ENCODE peak calls at places on chromosome 20, in eight cellular contexts. One of them, this sample, is unnamed.

GRCh38 chr20:38001173-38001875 is 31.9 kb downstream of the TTI1 start:
- DNase-seq in AG09309: peak
- DNase-seq in activated T-helper 1 cell treated with anti-CD3 and anti-CD28 coated beads, Interleukin-2, amount 50 U/mL, for 16 hours: no peak
- DNase-seq in mucosa of gallbladder: no peak
- DNase-seq in astrocyte: peak
- DNase-seq in epithelial cell of proximal tubule: no peak
- DNase-seq in hepatocyte: peak
- DNase-seq in AG04450: peak
- DNase-seq in this sample: no peak

GRCh38 chr20:43681991-43682410 is 15.1 kb downstream of the MYBL2 start:
- DNase-seq in astrocyte: no peak
- DNase-seq in AG04450: no peak
- DNase-seq in epithelial cell of proximal tubule: no peak
- DNase-seq in AG09309: no peak
- DNase-seq in activated T-helper 1 cell treated with anti-CD3 and anti-CD28 coated beads, Interleukin-2, amount 50 U/mL, for 16 hours: no peak
- DNase-seq in hepatocyte: no peak
- DNase-seq in mucosa of gallbladder: no peak
- DNase-seq in this sample: peak

GRCh38 chr20:41177636-41178035 is 40.3 kb downstream of the PLCG1 start:
- DNase-seq in mucosa of gallbladder: peak
- DNase-seq in AG09309: peak
- DNase-seq in activated T-helper 1 cell treated with anti-CD3 and anti-CD28 coated beads, Interleukin-2, amount 50 U/mL, for 16 hours: no peak
- DNase-seq in hepatocyte: peak
- DNase-seq in astrocyte: peak
- DNase-seq in AG04450: peak
- DNase-seq in epithelial cell of proximal tubule: peak
- DNase-seq in this sample: no peak

GRCh38 chr20:36096404-36096799 is 58.1 kb upstream of the EPB41L1 start:
- DNase-seq in AG09309: no peak
- DNase-seq in AG04450: no peak
- DNase-seq in epithelial cell of proximal tubule: no peak
- DNase-seq in mucosa of gallbladder: no peak
- DNase-seq in astrocyte: peak
- DNase-seq in hepatocyte: no peak
- DNase-seq in activated T-helper 1 cell treated with anti-CD3 and anti-CD28 coated beads, Interleukin-2, amount 50 U/mL, for 16 hours: no peak
- DNase-seq in this sample: no peak

GRCh38 chr20:16747291-16747811 is 807 bp upstream of the OTOR start:
- DNase-seq in AG09309: no peak
- DNase-seq in AG04450: no peak
- DNase-seq in astrocyte: no peak
- DNase-seq in activated T-helper 1 cell treated with anti-CD3 and anti-CD28 coated beads, Interleukin-2, amount 50 U/mL, for 16 hours: no peak
- DNase-seq in mucosa of gallbladder: no peak
- DNase-seq in hepatocyte: peak
- DNase-seq in epithelial cell of proximal tubule: no peak
- DNase-seq in this sample: no peak

GRCh38 chr20:48761023-48761785 is 66.6 kb downstream of the PREX1 start:
- DNase-seq in mucosa of gallbladder: peak
- DNase-seq in AG09309: no peak
- DNase-seq in AG04450: no peak
- DNase-seq in activated T-helper 1 cell treated with anti-CD3 and anti-CD28 coated beads, Interleukin-2, amount 50 U/mL, for 16 hours: peak
- DNase-seq in hepatocyte: no peak
- DNase-seq in epithelial cell of proximal tubule: no peak
- DNase-seq in astrocyte: no peak
- DNase-seq in this sample: no peak

GRCh38 chr20:42204261-42204660 is 586.1 kb upstream of the CHD6 start:
- DNase-seq in activated T-helper 1 cell treated with anti-CD3 and anti-CD28 coated beads, Interleukin-2, amount 50 U/mL, for 16 hours: no peak
- DNase-seq in hepatocyte: peak
- DNase-seq in AG04450: no peak
- DNase-seq in epithelial cell of proximal tubule: no peak
- DNase-seq in astrocyte: no peak
- DNase-seq in mucosa of gallbladder: peak
- DNase-seq in AG09309: no peak
- DNase-seq in this sample: no peak

GRCh38 chr20:33561981-33562601 is 72.2 kb downstream of the CBFA2T2 start:
- DNase-seq in epithelial cell of proximal tubule: peak
- DNase-seq in AG04450: peak
- DNase-seq in AG09309: peak
- DNase-seq in astrocyte: peak
- DNase-seq in activated T-helper 1 cell treated with anti-CD3 and anti-CD28 coated beads, Interleukin-2, amount 50 U/mL, for 16 hours: no peak
- DNase-seq in mucosa of gallbladder: peak
- DNase-seq in hepatocyte: peak
- DNase-seq in this sample: peak

GRCh38 chr20:62578294-62578897 is 63.9 kb upstream of the SLCO4A1 start:
- DNase-seq in astrocyte: no peak
- DNase-seq in mucosa of gallbladder: no peak
- DNase-seq in activated T-helper 1 cell treated with anti-CD3 and anti-CD28 coated beads, Interleukin-2, amount 50 U/mL, for 16 hours: no peak
- DNase-seq in epithelial cell of proximal tubule: no peak
- DNase-seq in AG09309: no peak
- DNase-seq in hepatocyte: no peak
- DNase-seq in AG04450: no peak
- DNase-seq in this sample: no peak

GRCh38 chr20:63580796-63581461 is 6.9 kb upstream of the HELZ2 start:
- DNase-seq in hepatocyte: peak
- DNase-seq in AG04450: no peak
- DNase-seq in epithelial cell of proximal tubule: peak
- DNase-seq in activated T-helper 1 cell treated with anti-CD3 and anti-CD28 coated beads, Interleukin-2, amount 50 U/mL, for 16 hours: peak
- DNase-seq in AG09309: peak
- DNase-seq in astrocyte: peak
- DNase-seq in mucosa of gallbladder: no peak
- DNase-seq in this sample: no peak

GRCh38 chr20:58075980-58076749 is 152.3 kb downstream of the ANKRD60 start:
- DNase-seq in mucosa of gallbladder: peak
- DNase-seq in activated T-helper 1 cell treated with anti-CD3 and anti-CD28 coated beads, Interleukin-2, amount 50 U/mL, for 16 hours: no peak
- DNase-seq in astrocyte: peak
- DNase-seq in hepatocyte: no peak
- DNase-seq in epithelial cell of proximal tubule: no peak
- DNase-seq in AG09309: no peak
- DNase-seq in AG04450: no peak
- DNase-seq in this sample: no peak

GRCh38 chr20:37992802-37993538 is 40.3 kb downstream of the TTI1 start:
- DNase-seq in AG04450: peak
- DNase-seq in hepatocyte: peak
- DNase-seq in AG09309: peak
- DNase-seq in activated T-helper 1 cell treated with anti-CD3 and anti-CD28 coated beads, Interleukin-2, amount 50 U/mL, for 16 hours: no peak
- DNase-seq in astrocyte: peak
- DNase-seq in epithelial cell of proximal tubule: no peak
- DNase-seq in mucosa of gallbladder: no peak
- DNase-seq in this sample: no peak

GRCh38 chr20:45049904-45050471 is 50.9 kb downstream of the KCNS1 start:
- DNase-seq in epithelial cell of proximal tubule: no peak
- DNase-seq in AG09309: no peak
- DNase-seq in activated T-helper 1 cell treated with anti-CD3 and anti-CD28 coated beads, Interleukin-2, amount 50 U/mL, for 16 hours: no peak
- DNase-seq in hepatocyte: no peak
- DNase-seq in mucosa of gallbladder: no peak
- DNase-seq in astrocyte: no peak
- DNase-seq in AG04450: no peak
- DNase-seq in this sample: no peak

GRCh38 chr20:49824206-49824605 is 11.6 kb downstream of the SLC9A8 start:
- DNase-seq in epithelial cell of proximal tubule: no peak
- DNase-seq in mucosa of gallbladder: no peak
- DNase-seq in AG09309: peak
- DNase-seq in hepatocyte: no peak
- DNase-seq in astrocyte: peak
- DNase-seq in activated T-helper 1 cell treated with anti-CD3 and anti-CD28 coated beads, Interleukin-2, amount 50 U/mL, for 16 hours: no peak
- DNase-seq in AG04450: no peak
- DNase-seq in this sample: no peak

GRCh38 chr20:11094196-11094595 is 420.4 kb upstream of the JAG1 start:
- DNase-seq in AG04450: no peak
- DNase-seq in activated T-helper 1 cell treated with anti-CD3 and anti-CD28 coated beads, Interleukin-2, amount 50 U/mL, for 16 hours: no peak
- DNase-seq in mucosa of gallbladder: no peak
- DNase-seq in AG09309: no peak
- DNase-seq in astrocyte: no peak
- DNase-seq in epithelial cell of proximal tubule: no peak
- DNase-seq in hepatocyte: no peak
- DNase-seq in this sample: no peak

GRCh38 chr20:7790189-7790588 is 150.1 kb downstream of the HAO1 start:
- DNase-seq in astrocyte: peak
- DNase-seq in hepatocyte: no peak
- DNase-seq in mucosa of gallbladder: no peak
- DNase-seq in activated T-helper 1 cell treated with anti-CD3 and anti-CD28 coated beads, Interleukin-2, amount 50 U/mL, for 16 hours: no peak
- DNase-seq in AG09309: no peak
- DNase-seq in AG04450: no peak
- DNase-seq in epithelial cell of proximal tubule: no peak
- DNase-seq in this sample: no peak